ENCODE peak calls at places on chromosomes 12 and 14, in six cellular contexts. U is K562, J is H1, E is GM12892, V is GM12878, T is HepG2. L is an unnamed sample.
A peak's percentile ranks its signal among the peaks of the same experiment; 100 is the strongest.

GRCh38 chr12:52082988-52083637 is 3.6 kb downstream of the SMIM41 start:
- DNase-seq in J (no peak), U (peak; percentile 86), V (no peak), E (peak; percentile 80), T (peak; percentile 40), L (peak; percentile 80)

GRCh38 chr14:69868363-69868963 is 10.8 kb upstream of the SMOC1 start:
- DNase-seq in J (no peak), V (no peak), U (no peak), E (no peak), T (no peak), L (no peak)

GRCh38 chr12:126369487-126370463 is 1304.5 kb downstream of the AACS start:
- DNase-seq in T (no peak), U (no peak), E (no peak), V (no peak), J (no peak), L (no peak)

GRCh38 chr12:42725839-42726238 is 136.3 kb upstream of the PRICKLE1 start:
- DNase-seq in T (no peak), V (no peak), J (no peak), U (no peak), E (no peak), L (no peak)

GRCh38 chr12:52369220-52369619 is 1.9 kb upstream of the KRT85 start:
- DNase-seq in V (no peak), E (no peak), J (no peak), U (no peak), T (no peak), L (no peak)

GRCh38 chr14:64772394-64772950 is 68.2 kb downstream of the PLEKHG3 start:
- DNase-seq in E (no peak), T (peak; percentile 19), U (no peak), J (no peak), V (no peak), L (no peak)

GRCh38 chr12:26971963-26972362 is 33.7 kb downstream of the FGFR1OP2 start:
- DNase-seq in V (peak; percentile 72), T (no peak), E (peak; percentile 23), J (no peak), U (no peak), L (peak; percentile 26)

GRCh38 chr14:70698288-70698687 is 56.6 kb downstream of the TTC9 start:
- DNase-seq in V (no peak), E (no peak), T (peak; percentile 29), J (no peak), U (peak; percentile 37), L (no peak)

GRCh38 chr12:56315626-56316473 is at the start of gene CNPY2:
- DNase-seq in V (peak; percentile 97), T (peak; percentile 99), E (peak; percentile 95), J (peak; percentile 98), U (peak; percentile 94), L (peak; percentile 94)
- TF ChIP-seq POLR2A in V (peak; percentile 97), T (peak; percentile 91), E (peak; percentile 93), J (peak; percentile 97), U (peak; percentile 88), L (peak; percentile 87)

GRCh38 chr12:46493352-46494209 is 121.0 kb upstream of the SLC38A2 start:
- DNase-seq in U (no peak), V (no peak), J (no peak), E (no peak), T (peak; percentile 88), L (no peak)
- TF ChIP-seq TAF1 in U (no peak), V (no peak), J (no peak), E (no peak), T (no peak), L (no peak)

DNA sequence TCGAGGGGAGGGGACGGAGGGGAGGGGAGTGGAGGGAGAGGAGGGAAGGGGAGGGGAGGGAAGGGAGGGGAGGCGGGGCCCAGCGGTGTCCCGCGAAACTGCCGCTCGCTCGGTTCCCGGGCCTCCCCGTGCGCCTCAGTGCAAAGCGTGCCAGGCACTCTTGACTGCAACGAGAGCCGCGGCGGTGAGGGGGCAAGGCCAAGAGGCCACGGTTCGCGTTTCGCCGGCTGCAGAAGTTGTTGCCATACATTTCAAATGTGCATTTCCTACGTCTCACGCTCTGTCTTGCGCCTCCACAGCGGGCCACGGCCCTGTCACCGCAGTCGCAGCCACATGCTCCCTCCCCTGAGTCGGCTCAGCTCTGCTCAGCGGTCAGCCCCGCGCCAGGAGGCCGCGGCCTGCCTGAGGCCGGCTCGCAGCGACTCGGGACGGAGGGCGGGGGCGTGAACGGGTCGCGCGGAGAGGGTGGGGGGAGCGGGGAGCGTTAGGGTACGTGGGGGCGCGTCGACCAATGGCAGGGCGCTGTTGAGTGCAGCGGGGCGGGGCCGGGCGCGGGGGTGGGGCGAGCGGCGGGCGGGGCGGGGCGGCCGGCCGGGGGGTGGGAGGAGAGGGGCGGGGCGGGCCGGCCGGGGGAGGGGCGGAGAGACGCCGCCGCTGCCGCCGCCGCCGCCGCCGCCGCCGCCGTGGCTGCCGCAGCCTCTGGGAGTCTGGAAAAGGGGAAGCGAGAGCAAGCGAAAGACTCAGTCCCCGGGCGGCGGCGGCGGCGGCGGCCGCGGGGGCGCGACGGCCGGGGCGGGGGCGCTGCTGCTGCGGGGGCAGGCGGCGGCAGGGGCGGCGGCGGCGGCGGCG is at the start of gene PPP2R5C:
- DNase-seq in T (peak; percentile 76), J (peak; percentile 41), E (peak; percentile 90), V (no peak), U (peak; percentile 84), L (peak; percentile 94)
- TF ChIP-seq POLR2A in T (peak; percentile 74), J (no peak), E (peak; percentile 23), V (peak; percentile 67), U (peak; percentile 96), L (no peak)

GRCh38 chr14:51576112-51576420 is 75.6 kb upstream of the FRMD6 start:
- DNase-seq in E (no peak), U (no peak), V (no peak), T (peak; percentile 30), J (peak; percentile 27), L (no peak)
- TF ChIP-seq TAF1 in E (no peak), U (no peak), V (no peak), T (no peak), J (no peak), L (no peak)

GRCh38 chr14:105487986-105488777 is 1.5 kb downstream of the CRIP1 start:
- DNase-seq in T (no peak), U (no peak), V (no peak), J (no peak), E (no peak), L (no peak)

GRCh38 chr14:105486974-105487448 is 325 bp downstream of the CRIP1 start:
- DNase-seq in J (no peak), V (no peak), E (no peak), U (no peak), T (no peak), L (no peak)

GRCh38 chr14:105486333-105486973 is at the start of gene CRIP1:
- DNase-seq in U (no peak), T (no peak), V (no peak), J (no peak), E (no peak), L (no peak)

GRCh38 chr14:105488781-105489606 is 2.1 kb upstream of the TEDC1 start:
- DNase-seq in E (no peak), J (no peak), T (no peak), U (no peak), V (no peak), L (no peak)

DNA sequence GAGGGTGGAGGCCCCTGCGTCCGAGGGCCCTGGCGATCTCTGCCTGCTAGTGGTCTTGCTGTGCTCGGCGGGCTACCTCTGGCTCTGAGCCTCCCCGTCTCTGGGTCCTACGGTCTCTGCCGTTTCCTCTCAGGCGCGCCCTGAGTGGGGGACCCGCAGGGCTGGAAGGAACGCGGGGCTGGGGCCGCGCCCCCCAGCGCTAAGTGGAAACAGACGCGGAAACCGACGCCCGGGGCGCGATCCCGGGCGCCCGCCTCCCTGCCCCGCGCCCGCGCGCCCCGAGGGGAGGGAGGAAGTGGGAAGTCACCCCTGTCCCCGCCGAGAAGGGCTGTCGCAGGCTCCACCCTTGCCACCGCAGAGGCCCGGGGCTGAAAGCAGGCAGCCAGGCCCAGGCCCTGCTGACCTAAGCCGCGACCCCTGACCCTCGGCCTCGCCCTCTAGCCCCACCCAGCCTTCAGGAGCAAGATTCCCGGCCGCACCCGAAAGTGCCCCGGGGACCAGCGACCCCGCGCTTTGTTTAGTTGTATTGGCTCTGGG is 831 bp downstream of the CRIP1 start:
- DNase-seq in J (no peak), U (no peak), T (no peak), V (no peak), E (no peak), L (no peak)
- TF ChIP-seq POLR2A in J (no peak), U (no peak), T (no peak), V (no peak), E (no peak), L (no peak)

DNA sequence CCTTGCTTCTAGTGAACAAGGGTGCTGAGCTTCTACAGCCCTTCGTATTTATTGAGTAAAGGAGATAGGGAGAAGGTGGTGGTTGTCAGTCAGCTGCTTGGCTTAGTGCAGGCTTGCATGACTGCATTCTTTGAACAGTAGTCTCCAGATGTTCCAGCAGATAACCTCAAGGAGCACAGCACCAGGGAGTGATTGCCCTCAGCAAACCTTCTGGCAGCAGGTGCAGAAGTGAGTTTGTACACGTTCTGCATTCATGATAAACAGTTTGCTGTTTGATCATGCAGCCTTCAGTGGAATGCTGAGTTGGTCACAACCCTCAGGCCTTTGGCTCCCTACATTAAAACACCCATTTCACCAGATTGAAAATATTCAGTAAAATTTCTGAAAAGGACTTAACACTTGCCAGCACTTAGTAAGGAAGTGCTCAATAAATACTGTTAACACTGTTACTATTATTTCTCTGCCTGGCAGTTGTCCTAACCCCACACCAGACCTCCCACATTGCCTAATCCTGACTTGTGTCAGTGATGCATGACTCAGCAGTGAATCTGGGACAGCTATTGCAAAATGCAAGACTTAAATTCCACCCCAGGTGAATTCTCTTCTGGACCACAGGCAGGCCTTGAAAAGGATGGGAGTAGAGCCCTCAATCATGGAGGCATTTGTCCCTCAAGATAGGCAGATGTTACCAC is 18.9 kb upstream of the CARMIL3 start:
- DNase-seq in V (no peak), U (no peak), E (no peak), J (no peak), T (peak; percentile 89), L (no peak)
- TF ChIP-seq TAF1 in V (no peak), U (no peak), E (no peak), J (no peak), T (no peak), L (no peak)

DNA sequence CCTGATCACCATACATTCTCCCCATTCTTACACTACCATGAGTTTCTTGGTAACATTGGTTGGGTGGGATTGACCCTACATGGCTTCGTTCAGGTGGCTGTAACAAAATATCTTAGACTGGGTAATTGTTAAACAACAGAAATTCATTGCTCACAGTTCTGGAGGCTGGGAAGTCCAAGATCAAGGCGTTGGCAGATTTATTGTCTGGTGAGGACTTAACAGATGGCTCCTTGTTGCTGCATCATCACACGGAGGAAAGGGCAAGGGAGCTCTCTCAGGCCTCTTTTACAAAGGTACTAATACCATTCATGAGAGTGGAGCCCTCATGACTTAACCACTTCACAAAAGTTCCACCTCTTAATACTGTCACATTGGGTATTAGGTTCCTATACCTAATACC is 116.7 kb upstream of the EGLN3 start:
- DNase-seq in V (no peak), T (no peak), E (no peak), J (no peak), U (no peak), L (no peak)
- TF ChIP-seq POLR2A in V (no peak), T (no peak), E (no peak), J (no peak), U (no peak), L (no peak)

GRCh38 chr12:19316420-19316819 is 122.9 kb upstream of the AEBP2 start:
- DNase-seq in J (no peak), T (no peak), V (no peak), E (no peak), U (no peak), L (no peak)
- TF ChIP-seq TAF1 in J (no peak), T (no peak), V (no peak), E (no peak), U (no peak), L (no peak)

GRCh38 chr14:58297762-58298476 is 436 bp upstream of the ARID4A start:
- DNase-seq in V (peak; percentile 100), U (peak; percentile 76), J (peak; percentile 99), T (peak; percentile 100), E (peak; percentile 82), L (peak; percentile 73)
- TF ChIP-seq POLR2A in V (peak; percentile 85), U (peak; percentile 96), J (peak; percentile 70), T (peak; percentile 70), E (peak; percentile 85), L (peak; percentile 86)